ENCODE peak calls at places on chromosome 6, in six cellular contexts. One of them, this sample, is unnamed.

GRCh38 chr6:127302728-127303675 is 36.3 kb downstream of the RNF146 start:
- DNase-seq in IMR-90: peak; percentile 48
- DNase-seq in right atrium auricular region: no peak
- DNase-seq in SJSA1: no peak
- DNase-seq in colonic mucosa: peak; percentile 47
- DNase-seq in astrocyte: no peak
- DNase-seq in this sample: no peak

GRCh38 chr6:25192562-25192961 is 86.6 kb upstream of the CARMIL1 start:
- DNase-seq in IMR-90: peak; percentile 8
- DNase-seq in right atrium auricular region: no peak
- DNase-seq in SJSA1: no peak
- DNase-seq in colonic mucosa: no peak
- DNase-seq in astrocyte: no peak
- DNase-seq in this sample: no peak

GRCh38 chr6:18501313-18502013 is 114.3 kb downstream of the RNF144B start:
- DNase-seq in IMR-90: peak; percentile 91
- DNase-seq in right atrium auricular region: peak; percentile 72
- DNase-seq in SJSA1: no peak
- DNase-seq in colonic mucosa: peak; percentile 20
- DNase-seq in astrocyte: peak; percentile 60
- DNase-seq in this sample: no peak

GRCh38 chr6:88304515-88304914 is 138.4 kb upstream of the CNR1 start:
- DNase-seq in IMR-90: no peak
- DNase-seq in right atrium auricular region: no peak
- DNase-seq in SJSA1: no peak
- DNase-seq in colonic mucosa: no peak
- DNase-seq in astrocyte: no peak
- DNase-seq in this sample: no peak

GRCh38 chr6:145963216-145964068 is 716 bp downstream of the SHPRH start:
- DNase-seq in IMR-90: peak; percentile 43
- DNase-seq in right atrium auricular region: peak; percentile 61
- DNase-seq in SJSA1: peak; percentile 48
- DNase-seq in colonic mucosa: peak; percentile 54
- DNase-seq in astrocyte: peak; percentile 41
- DNase-seq in this sample: peak; percentile 18

GRCh38 chr6:53829698-53830221 is 35.0 kb downstream of the LRRC1 start:
- DNase-seq in IMR-90: no peak
- DNase-seq in right atrium auricular region: no peak
- DNase-seq in SJSA1: no peak
- DNase-seq in colonic mucosa: peak; percentile 64
- DNase-seq in astrocyte: no peak
- DNase-seq in this sample: no peak

GRCh38 chr6:155493694-155494143 is 38.1 kb upstream of the NOX3 start:
- DNase-seq in IMR-90: peak; percentile 100
- DNase-seq in right atrium auricular region: peak; percentile 82
- DNase-seq in SJSA1: peak; percentile 91
- DNase-seq in colonic mucosa: peak; percentile 28
- DNase-seq in astrocyte: peak; percentile 100
- DNase-seq in this sample: no peak

GRCh38 chr6:105746130-105746505 is 340.0 kb upstream of the PRDM1 start:
- DNase-seq in IMR-90: no peak
- DNase-seq in right atrium auricular region: no peak
- DNase-seq in SJSA1: no peak
- DNase-seq in colonic mucosa: no peak
- DNase-seq in astrocyte: no peak
- DNase-seq in this sample: no peak

GRCh38 chr6:80181352-80182081 is 75.0 kb downstream of the BCKDHB start:
- DNase-seq in IMR-90: no peak
- DNase-seq in right atrium auricular region: no peak
- DNase-seq in SJSA1: no peak
- DNase-seq in colonic mucosa: no peak
- DNase-seq in astrocyte: no peak
- DNase-seq in this sample: no peak

GRCh38 chr6:156777866-156778614 is 862 bp downstream of the ARID1B start:
- DNase-seq in IMR-90: peak; percentile 49
- DNase-seq in right atrium auricular region: no peak
- DNase-seq in SJSA1: peak; percentile 57
- DNase-seq in colonic mucosa: peak; percentile 51
- DNase-seq in astrocyte: no peak
- DNase-seq in this sample: peak; percentile 58

GRCh38 chr6:45421700-45422540 is 44.2 kb upstream of the SUPT3H start:
- DNase-seq in IMR-90: peak; percentile 67
- DNase-seq in right atrium auricular region: no peak
- DNase-seq in SJSA1: peak; percentile 93
- DNase-seq in colonic mucosa: peak; percentile 46
- DNase-seq in astrocyte: peak; percentile 58
- DNase-seq in this sample: peak; percentile 43

GRCh38 chr6:148720371-148720770 is 26.5 kb upstream of the UST start:
- DNase-seq in IMR-90: peak; percentile 66
- DNase-seq in right atrium auricular region: no peak
- DNase-seq in SJSA1: no peak
- DNase-seq in colonic mucosa: no peak
- DNase-seq in astrocyte: peak; percentile 71
- DNase-seq in this sample: no peak

GRCh38 chr6:85403331-85404015 is 46.4 kb upstream of the NT5E start:
- DNase-seq in IMR-90: peak; percentile 92
- DNase-seq in right atrium auricular region: no peak
- DNase-seq in SJSA1: peak; percentile 75
- DNase-seq in colonic mucosa: no peak
- DNase-seq in astrocyte: peak; percentile 96
- DNase-seq in this sample: no peak

GRCh38 chr6:53854843-53855567 is 60.2 kb downstream of the LRRC1 start:
- DNase-seq in IMR-90: no peak
- DNase-seq in right atrium auricular region: no peak
- DNase-seq in SJSA1: no peak
- DNase-seq in colonic mucosa: no peak
- DNase-seq in astrocyte: no peak
- DNase-seq in this sample: no peak

GRCh38 chr6:100549406-100550167 is 84.9 kb upstream of the SIM1 start:
- DNase-seq in IMR-90: peak; percentile 87
- DNase-seq in right atrium auricular region: no peak
- DNase-seq in SJSA1: no peak
- DNase-seq in colonic mucosa: no peak
- DNase-seq in astrocyte: peak; percentile 86
- DNase-seq in this sample: no peak

GRCh38 chr6:14635933-14636599 is 518.5 kb downstream of the CD83 start:
- DNase-seq in IMR-90: no peak
- DNase-seq in right atrium auricular region: no peak
- DNase-seq in SJSA1: no peak
- DNase-seq in colonic mucosa: no peak
- DNase-seq in astrocyte: no peak
- DNase-seq in this sample: no peak

GRCh38 chr6:99603421-99604160 is 3.0 kb upstream of the PRDM13 start:
- DNase-seq in IMR-90: peak; percentile 8
- DNase-seq in right atrium auricular region: no peak
- DNase-seq in SJSA1: no peak
- DNase-seq in colonic mucosa: no peak
- DNase-seq in astrocyte: peak; percentile 6
- DNase-seq in this sample: no peak

GRCh38 chr6:3484946-3485345 is 28.1 kb upstream of the SLC22A23 start:
- DNase-seq in IMR-90: no peak
- DNase-seq in right atrium auricular region: no peak
- DNase-seq in SJSA1: no peak
- DNase-seq in colonic mucosa: no peak
- DNase-seq in astrocyte: no peak
- DNase-seq in this sample: no peak

GRCh38 chr6:159720708-159721107 is 6.6 kb upstream of the WTAP start:
- DNase-seq in IMR-90: no peak
- DNase-seq in right atrium auricular region: no peak
- DNase-seq in SJSA1: no peak
- DNase-seq in colonic mucosa: peak; percentile 49
- DNase-seq in astrocyte: no peak
- DNase-seq in this sample: peak; percentile 16

GRCh38 chr6:105476978-105477377 is 74.1 kb upstream of the PREP start:
- DNase-seq in IMR-90: no peak
- DNase-seq in right atrium auricular region: no peak
- DNase-seq in SJSA1: no peak
- DNase-seq in colonic mucosa: no peak
- DNase-seq in astrocyte: no peak
- DNase-seq in this sample: no peak

GRCh38 chr6:102197211-102197610 is 803.7 kb downstream of the GRIK2 start:
- DNase-seq in IMR-90: no peak
- DNase-seq in right atrium auricular region: no peak
- DNase-seq in SJSA1: no peak
- DNase-seq in colonic mucosa: no peak
- DNase-seq in astrocyte: no peak
- DNase-seq in this sample: no peak

GRCh38 chr6:102195311-102195710 is 801.8 kb downstream of the GRIK2 start:
- DNase-seq in IMR-90: no peak
- DNase-seq in right atrium auricular region: no peak
- DNase-seq in SJSA1: no peak
- DNase-seq in colonic mucosa: no peak
- DNase-seq in astrocyte: no peak
- DNase-seq in this sample: no peak
- H3K9me3 ChIP-seq in IMR-90: peaks cover 10% of the 10 kb centered on the region
- H3K9me3 ChIP-seq in right atrium auricular region: peaks cover 54% of the 10 kb centered on the region
- H3K9me3 ChIP-seq in SJSA1: no peaks in the 10 kb centered on the region
- H3K9me3 ChIP-seq in colonic mucosa: no peaks in the 10 kb centered on the region
- H3K9me3 ChIP-seq in astrocyte: peaks cover 9% of the 10 kb centered on the region
- H3K9me3 ChIP-seq in this sample: no peaks in the 10 kb centered on the region

DNA sequence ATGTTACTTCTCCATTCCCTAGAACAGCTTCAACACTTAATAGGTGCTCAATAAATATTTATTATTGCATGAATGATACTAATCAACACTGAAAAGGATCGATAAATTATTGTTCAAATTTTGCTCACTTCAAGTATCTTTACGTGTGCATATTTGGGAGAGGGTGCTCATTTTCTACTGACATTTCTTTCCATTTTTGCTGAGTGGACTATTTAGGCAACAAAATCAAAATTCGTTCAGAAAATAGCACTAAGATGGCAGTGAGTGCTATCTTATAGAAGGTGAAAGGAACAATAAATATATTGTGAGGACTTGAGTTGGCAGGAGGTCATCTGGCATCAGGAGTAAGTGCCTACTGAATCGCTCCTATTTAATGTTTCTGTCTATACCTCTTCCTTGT is 501.9 kb upstream of the IRAK1BP1 start:
- DNase-seq in IMR-90: no peak
- DNase-seq in right atrium auricular region: no peak
- DNase-seq in SJSA1: no peak
- DNase-seq in colonic mucosa: no peak
- DNase-seq in astrocyte: no peak
- DNase-seq in this sample: no peak
- H3K9me3 ChIP-seq in IMR-90: peaks cover 3% of the 10 kb centered on the region
- H3K9me3 ChIP-seq in right atrium auricular region: no peaks in the 10 kb centered on the region
- H3K9me3 ChIP-seq in SJSA1: no peaks in the 10 kb centered on the region
- H3K9me3 ChIP-seq in colonic mucosa: no peaks in the 10 kb centered on the region
- H3K9me3 ChIP-seq in astrocyte: no peaks in the 10 kb centered on the region
- H3K9me3 ChIP-seq in this sample: no peaks in the 10 kb centered on the region

GRCh38 chr6:169387809-169388383 is 134.2 kb upstream of the THBS2 start:
- DNase-seq in IMR-90: no peak
- DNase-seq in right atrium auricular region: no peak
- DNase-seq in SJSA1: no peak
- DNase-seq in colonic mucosa: no peak
- DNase-seq in astrocyte: no peak
- DNase-seq in this sample: no peak

GRCh38 chr6:169386431-169387057 is 132.9 kb upstream of the THBS2 start:
- DNase-seq in IMR-90: peak; percentile 7
- DNase-seq in right atrium auricular region: peak; percentile 57
- DNase-seq in SJSA1: no peak
- DNase-seq in colonic mucosa: no peak
- DNase-seq in astrocyte: no peak
- DNase-seq in this sample: no peak

GRCh38 chr6:169385237-169385880 is 131.7 kb upstream of the THBS2 start:
- DNase-seq in IMR-90: no peak
- DNase-seq in right atrium auricular region: peak; percentile 16
- DNase-seq in SJSA1: no peak
- DNase-seq in colonic mucosa: no peak
- DNase-seq in astrocyte: no peak
- DNase-seq in this sample: no peak

GRCh38 chr6:169391473-169392071 is 137.9 kb upstream of the THBS2 start:
- DNase-seq in IMR-90: no peak
- DNase-seq in right atrium auricular region: no peak
- DNase-seq in SJSA1: no peak
- DNase-seq in colonic mucosa: no peak
- DNase-seq in astrocyte: no peak
- DNase-seq in this sample: no peak

GRCh38 chr6:169388767-169389166 is 135.1 kb upstream of the THBS2 start:
- DNase-seq in IMR-90: no peak
- DNase-seq in right atrium auricular region: no peak
- DNase-seq in SJSA1: no peak
- DNase-seq in colonic mucosa: no peak
- DNase-seq in astrocyte: no peak
- DNase-seq in this sample: no peak
- H3K9me3 ChIP-seq in IMR-90: no peaks in the 10 kb centered on the region
- H3K9me3 ChIP-seq in right atrium auricular region: peaks cover 5% of the 10 kb centered on the region
- H3K9me3 ChIP-seq in SJSA1: no peaks in the 10 kb centered on the region
- H3K9me3 ChIP-seq in colonic mucosa: no peaks in the 10 kb centered on the region
- H3K9me3 ChIP-seq in astrocyte: peaks cover 15% of the 10 kb centered on the region
- H3K9me3 ChIP-seq in this sample: no peaks in the 10 kb centered on the region

GRCh38 chr6:132005177-132005576 is 54.0 kb upstream of the CCN2 start:
- DNase-seq in IMR-90: no peak
- DNase-seq in right atrium auricular region: no peak
- DNase-seq in SJSA1: no peak
- DNase-seq in colonic mucosa: no peak
- DNase-seq in astrocyte: no peak
- DNase-seq in this sample: no peak
- H3K9me3 ChIP-seq in IMR-90: peaks cover 9% of the 10 kb centered on the region
- H3K9me3 ChIP-seq in right atrium auricular region: peaks cover 8% of the 10 kb centered on the region
- H3K9me3 ChIP-seq in SJSA1: peaks cover 13% of the 10 kb centered on the region
- H3K9me3 ChIP-seq in colonic mucosa: no peaks in the 10 kb centered on the region
- H3K9me3 ChIP-seq in astrocyte: no peaks in the 10 kb centered on the region
- H3K9me3 ChIP-seq in this sample: no peaks in the 10 kb centered on the region

GRCh38 chr6:108169801-108170606 is 4.2 kb downstream of the NR2E1 start:
- DNase-seq in IMR-90: no peak
- DNase-seq in right atrium auricular region: no peak
- DNase-seq in SJSA1: peak; percentile 40
- DNase-seq in colonic mucosa: no peak
- DNase-seq in astrocyte: no peak
- DNase-seq in this sample: no peak
- H3K9me3 ChIP-seq in IMR-90: peaks cover 12% of the 10 kb centered on the region
- H3K9me3 ChIP-seq in right atrium auricular region: no peaks in the 10 kb centered on the region
- H3K9me3 ChIP-seq in SJSA1: no peaks in the 10 kb centered on the region
- H3K9me3 ChIP-seq in colonic mucosa: no peaks in the 10 kb centered on the region
- H3K9me3 ChIP-seq in astrocyte: no peaks in the 10 kb centered on the region
- H3K9me3 ChIP-seq in this sample: no peaks in the 10 kb centered on the region

GRCh38 chr6:30990422-30991086 is 7.0 kb downstream of the MUC21 start:
- DNase-seq in IMR-90: no peak
- DNase-seq in right atrium auricular region: no peak
- DNase-seq in SJSA1: no peak
- DNase-seq in colonic mucosa: no peak
- DNase-seq in astrocyte: no peak
- DNase-seq in this sample: no peak
- H3K9me3 ChIP-seq in IMR-90: no peaks in the 10 kb centered on the region
- H3K9me3 ChIP-seq in right atrium auricular region: no peaks in the 10 kb centered on the region
- H3K9me3 ChIP-seq in SJSA1: no peaks in the 10 kb centered on the region
- H3K9me3 ChIP-seq in colonic mucosa: no peaks in the 10 kb centered on the region
- H3K9me3 ChIP-seq in astrocyte: no peaks in the 10 kb centered on the region
- H3K9me3 ChIP-seq in this sample: no peaks in the 10 kb centered on the region

GRCh38 chr6:540490-540889 is 116.4 kb downstream of the HUS1B start:
- DNase-seq in IMR-90: no peak
- DNase-seq in right atrium auricular region: no peak
- DNase-seq in SJSA1: no peak
- DNase-seq in colonic mucosa: no peak
- DNase-seq in astrocyte: no peak
- DNase-seq in this sample: no peak
- H3K9me3 ChIP-seq in IMR-90: peaks cover 3% of the 10 kb centered on the region
- H3K9me3 ChIP-seq in right atrium auricular region: peaks cover 12% of the 10 kb centered on the region
- H3K9me3 ChIP-seq in SJSA1: no peaks in the 10 kb centered on the region
- H3K9me3 ChIP-seq in colonic mucosa: no peaks in the 10 kb centered on the region
- H3K9me3 ChIP-seq in astrocyte: no peaks in the 10 kb centered on the region
- H3K9me3 ChIP-seq in this sample: peaks cover 4% of the 10 kb centered on the region